ENCODE peak calls at places on chromosomes 13 and 19, in four cellular contexts. O is GM12865, G is endodermal cell, K is uterus. R is an unnamed sample.
A peak's percentile ranks its signal among the peaks of the same experiment; 100 is the strongest.

GRCh38 chr13:40319699-40320586 is 346.5 kb downstream of the FOXO1 start:
- DNase-seq in O (no peak), G (no peak), K (no peak), R (no peak)

GRCh38 chr19:51433092-51433491 is 15.7 kb upstream of the SIGLEC10 start:
- DNase-seq in O (no peak), G (no peak), K (no peak), R (no peak)

GRCh38 chr13:46795321-46795720 is 1.6 kb downstream of the ESD start:
- DNase-seq in O (no peak), G (no peak), K (no peak), R (peak; percentile 70)

GRCh38 chr13:91805605-91806004 is 407.2 kb downstream of the GPC5 start:
- DNase-seq in O (no peak), G (no peak), K (no peak), R (no peak)

GRCh38 chr13:39144941-39145533 is 106.8 kb downstream of the NHLRC3 start:
- DNase-seq in O (peak; percentile 60), G (peak; percentile 83), K (peak; percentile 60), R (peak; percentile 43)

GRCh38 chr13:80341098-80341701 is at the start of gene SPRY2:
- DNase-seq in O (peak; percentile 70), G (peak; percentile 97), K (peak; percentile 89), R (peak; percentile 97)

GRCh38 chr13:76397413-76397812 is 488.8 kb downstream of the KCTD12 start:
- DNase-seq in O (peak; percentile 5), G (no peak), K (no peak), R (no peak)

GRCh38 chr19:4519521-4520277 is 1.4 kb upstream of the PLIN4 start:
- DNase-seq in O (no peak), G (no peak), K (peak; percentile 77), R (no peak)

GRCh38 chr13:113669231-113669870 is 2.3 kb downstream of the GRK1 start:
- DNase-seq in O (no peak), G (peak; percentile 37), K (peak; percentile 7), R (no peak)

GRCh38 chr13:48154671-48155070 is 59.8 kb upstream of the MED4 start:
- DNase-seq in O (no peak), G (no peak), K (no peak), R (no peak)

GRCh38 chr19:3645726-3646125 is 19.1 kb upstream of the CACTIN start:
- DNase-seq in O (no peak), G (no peak), K (no peak), R (no peak)

GRCh38 chr13:99264053-99264452 is 5.9 kb upstream of the GPR18 start:
- DNase-seq in O (no peak), G (no peak), K (no peak), R (no peak)

GRCh38 chr13:99266827-99267226 is 8.6 kb upstream of the GPR18 start:
- DNase-seq in O (no peak), G (no peak), K (no peak), R (no peak)

GRCh38 chr13:99265162-99265822 is 7.1 kb upstream of the GPR18 start:
- DNase-seq in O (no peak), G (no peak), K (no peak), R (no peak)

GRCh38 chr13:99267927-99268326 is 9.7 kb upstream of the GPR18 start:
- DNase-seq in O (no peak), G (no peak), K (no peak), R (no peak)

DNA sequence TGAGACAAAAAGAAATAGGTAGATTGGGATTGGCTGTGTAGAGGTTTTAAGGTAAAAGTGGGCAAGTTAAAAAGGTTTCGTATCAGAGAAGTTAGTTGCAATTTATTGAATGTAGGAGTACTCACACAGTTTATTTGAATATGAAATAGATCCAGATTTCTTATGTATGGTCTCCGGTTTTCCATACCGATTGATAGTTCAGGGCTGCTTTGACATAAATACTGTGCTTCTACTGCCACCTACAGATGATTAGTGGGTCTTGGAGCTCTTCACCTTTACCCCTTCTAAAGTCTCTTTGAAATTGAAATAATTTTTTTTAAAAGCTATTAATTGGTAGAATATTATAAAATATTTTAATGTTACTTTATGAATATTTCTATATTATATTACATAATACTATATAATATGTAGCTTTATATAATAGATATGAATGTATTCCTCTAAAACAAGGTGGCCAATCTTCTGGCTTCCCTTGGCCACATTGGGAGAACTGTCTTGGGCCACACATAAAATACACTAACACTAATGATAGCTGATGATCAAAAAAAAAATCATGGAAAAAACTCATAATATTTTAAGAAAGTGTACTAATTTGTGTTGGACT is 7.7 kb upstream of the GPR18 start:
- DNase-seq in O (peak; percentile 72), G (no peak), K (no peak), R (peak; percentile 19)
- TF ChIP-seq CTCF in O (peak; percentile 60), G (peak; percentile 85), K (peak; percentile 40), R (peak; percentile 70)

DNA sequence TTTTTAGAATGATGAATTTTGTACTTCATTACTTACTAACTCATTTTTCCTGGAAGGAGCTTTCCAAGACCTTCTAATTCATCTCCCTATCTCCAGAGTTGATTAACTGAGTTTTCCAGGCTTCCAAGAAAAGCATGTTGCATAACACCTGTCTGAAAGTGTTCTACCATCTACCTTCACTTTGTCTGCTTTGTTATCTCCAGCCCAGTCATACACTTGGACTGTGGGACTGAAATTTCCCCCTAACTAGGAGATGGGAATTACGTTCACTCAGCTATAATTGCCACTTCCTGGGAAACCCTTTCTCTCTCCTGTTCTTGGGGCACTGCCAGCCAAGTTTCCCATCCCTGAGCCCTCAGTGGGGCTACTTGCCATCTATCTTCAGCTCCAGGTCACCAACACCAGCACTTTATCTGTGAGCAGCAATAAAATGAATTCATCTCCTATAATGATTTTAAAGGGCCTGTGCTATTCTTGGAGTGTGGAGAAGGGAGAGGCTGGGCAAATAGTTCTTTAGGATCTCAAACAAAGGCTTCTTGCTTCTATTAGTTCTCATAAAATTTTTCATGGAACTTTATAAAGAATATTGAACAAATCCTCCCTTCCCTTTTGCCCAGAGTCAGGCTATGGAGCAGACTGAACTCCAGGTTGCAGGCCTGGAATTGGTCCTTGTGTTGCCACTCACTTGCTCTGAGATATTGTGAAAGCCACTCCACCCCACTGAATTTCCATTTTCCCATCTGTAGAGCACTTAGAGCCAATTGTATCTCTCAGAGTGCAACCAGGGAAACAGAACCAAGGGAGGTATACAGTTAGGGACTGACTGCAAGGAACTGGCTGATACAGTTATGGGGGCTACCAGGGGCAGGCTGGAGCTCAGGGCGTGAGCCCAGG is 17.8 kb upstream of the ATP12A start:
- DNase-seq in O (no peak), G (no peak), K (no peak), R (no peak)
- TF ChIP-seq CTCF in O (no peak), G (no peak), K (no peak), R (no peak)

DNA sequence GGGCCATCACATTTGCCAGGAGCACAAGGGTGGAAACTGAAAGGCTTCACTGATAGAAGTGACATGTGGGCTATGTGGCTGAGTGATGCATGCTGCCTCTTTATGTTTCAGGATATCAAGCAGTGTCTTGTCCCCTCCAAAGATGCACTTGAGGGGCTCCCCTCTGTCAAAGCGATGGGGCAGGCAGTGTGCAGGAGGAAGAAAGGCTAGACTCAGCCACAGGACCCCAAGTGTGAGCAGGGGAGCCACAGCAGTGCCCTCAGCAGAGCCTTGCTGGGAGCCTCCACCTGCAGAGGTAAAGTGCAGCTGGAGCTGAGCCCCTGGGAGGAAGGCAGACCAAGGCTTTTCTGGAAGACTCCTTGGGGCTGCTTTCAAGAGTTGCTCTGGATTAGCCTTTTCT is 247.4 kb downstream of the DLEU7 start:
- DNase-seq in O (no peak), G (no peak), K (no peak), R (no peak)
- TF ChIP-seq CTCF in O (no peak), G (no peak), K (no peak), R (no peak)

GRCh38 chr19:8174706-8175105 is 25.3 kb upstream of the FBN3 start:
- DNase-seq in O (no peak), G (no peak), K (no peak), R (no peak)
- TF ChIP-seq CTCF in O (no peak), G (no peak), K (no peak), R (no peak)

DNA sequence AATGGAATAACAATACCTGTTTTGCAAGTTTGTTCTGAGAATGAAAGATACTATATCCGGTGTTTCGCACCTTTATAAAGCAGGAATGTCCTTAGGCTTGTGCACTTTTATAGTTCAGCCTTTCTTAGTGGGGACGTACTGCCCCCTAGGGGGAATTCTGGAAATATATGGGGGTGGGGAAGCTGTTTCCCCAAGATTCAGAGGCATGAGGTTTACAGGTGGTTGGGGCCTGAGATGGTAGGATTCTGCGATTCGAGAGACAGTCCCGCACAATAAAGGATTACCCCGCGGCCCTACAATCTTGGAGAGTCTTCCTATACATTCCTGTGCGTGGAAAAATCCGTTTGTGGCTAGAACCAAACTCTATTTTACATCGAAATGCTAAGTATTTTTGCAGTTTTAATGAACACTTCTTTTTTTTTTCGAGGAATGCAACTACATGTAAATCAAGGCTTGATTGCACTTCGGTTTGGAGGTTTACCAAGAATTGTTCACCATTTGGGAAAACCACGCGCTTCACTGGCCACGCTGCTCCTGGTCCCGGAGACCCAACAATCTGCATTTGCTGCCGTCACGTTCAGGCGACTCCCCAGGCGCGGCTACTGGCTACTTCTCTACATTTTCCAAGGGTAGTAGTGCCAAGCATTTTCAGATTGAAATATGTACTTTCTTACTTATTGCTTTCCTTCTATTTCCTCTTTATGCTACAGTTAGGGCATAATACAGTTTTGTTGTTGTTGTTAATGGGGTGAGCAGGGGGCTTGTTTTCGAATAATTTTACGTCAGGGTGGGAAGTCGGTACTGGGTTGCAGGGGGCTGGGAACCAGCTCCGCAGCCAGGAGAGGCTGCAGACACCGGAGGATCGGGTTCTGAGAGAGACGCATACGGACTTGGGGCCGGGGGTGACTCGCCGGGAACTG is 830 bp downstream of the NEK5 start:
- DNase-seq in O (peak; percentile 59), G (peak; percentile 88), K (peak; percentile 47), R (no peak)
- TF ChIP-seq CTCF in O (peak; percentile 72), G (peak; percentile 94), K (peak; percentile 87), R (peak; percentile 84)

GRCh38 chr19:54160948-54161347 is 1.4 kb upstream of the LENG1 start:
- DNase-seq in O (no peak), G (no peak), K (no peak), R (no peak)

GRCh38 chr19:54156953-54157352 is 2.6 kb downstream of the LENG1 start:
- DNase-seq in O (no peak), G (no peak), K (no peak), R (no peak)

GRCh38 chr19:54160182-54160811 is 776 bp upstream of the LENG1 start:
- DNase-seq in O (no peak), G (no peak), K (no peak), R (no peak)

GRCh38 chr19:54158812-54159351 is 639 bp downstream of the LENG1 start:
- DNase-seq in O (peak; percentile 58), G (no peak), K (no peak), R (no peak)

GRCh38 chr19:54159352-54160181 is at the start of gene LENG1:
- DNase-seq in O (peak; percentile 100), G (peak; percentile 100), K (peak; percentile 99), R (peak; percentile 100)
- TF ChIP-seq CTCF in O (peak; percentile 21), G (peak; percentile 65), K (peak; percentile 66), R (no peak)

DNA sequence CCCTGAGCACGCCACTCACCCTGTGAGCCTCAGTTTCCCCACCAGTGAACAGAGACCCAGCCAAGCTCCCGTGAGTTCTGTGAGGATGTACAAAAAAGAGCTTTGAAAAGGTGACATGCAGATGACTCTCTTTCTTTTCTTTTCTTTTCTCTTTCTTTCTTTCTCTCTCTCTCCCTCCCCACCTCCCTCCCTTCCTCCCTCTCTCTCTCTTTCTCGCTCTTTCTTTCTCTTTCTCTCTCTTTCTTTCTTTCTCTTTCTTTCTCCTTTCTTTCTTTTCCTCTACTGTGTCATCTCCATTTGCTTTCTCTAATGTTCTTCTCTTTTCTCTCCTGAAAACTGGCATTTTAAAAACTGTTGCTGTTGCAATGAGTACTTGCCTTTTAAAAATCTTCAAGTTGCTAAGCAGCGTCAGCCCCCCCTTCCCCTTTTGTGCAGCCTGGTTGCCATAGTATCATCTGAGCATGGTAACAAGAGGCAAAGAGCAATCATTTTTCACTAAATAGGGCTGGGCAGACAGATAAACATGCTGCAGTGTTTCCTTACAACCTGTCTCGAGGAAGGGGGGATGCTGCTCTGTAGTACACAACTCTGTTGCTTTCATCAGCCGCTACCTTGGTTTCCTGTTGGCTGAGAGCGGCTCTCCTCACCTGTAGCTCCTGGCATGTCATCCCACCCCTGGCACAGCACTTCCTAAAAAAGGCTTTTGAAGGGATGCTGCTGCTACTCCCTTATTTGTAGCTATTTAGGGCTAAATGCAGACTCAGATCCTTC is 108.7 kb upstream of the MBNL2 start:
- DNase-seq in O (no peak), G (peak; percentile 54), K (peak; percentile 37), R (no peak)
- TF ChIP-seq CTCF in O (no peak), G (no peak), K (no peak), R (no peak)